ENCODE peak calls at places on chromosomes 12 and 14, in ten cellular contexts. F, P, K, B, T, D, E, V, Y and Z are unnamed samples. For H3K9me3, the result is how much of the 10 kb centered on the place peaks cover.

GRCh38 chr12:90021729-90022249 is 313.2 kb upstream of the ATP2B1 start:
- DNase-seq in F (no peak), P (no peak), K (no peak), B (no peak), T (no peak), D (no peak), E (no peak), V (no peak), Y (no peak), Z (no peak)

GRCh38 chr12:77120156-77120555 is 54.8 kb upstream of the E2F7 start:
- DNase-seq in F (peak), P (no peak), K (no peak), B (no peak), T (no peak), D (peak), E (peak), V (no peak), Y (no peak), Z (no peak)

GRCh38 chr12:81128930-81129554 is 51.2 kb downstream of the ACSS3 start:
- DNase-seq in F (peak), P (peak), K (peak), B (no peak), T (no peak), D (peak), E (peak), V (no peak), Y (peak), Z (peak)

GRCh38 chr14:104433401-104434213 is 146.0 kb upstream of the C14orf180 start:
- DNase-seq in F (no peak), P (no peak), K (no peak), B (peak), T (no peak), D (no peak), E (no peak), V (peak), Y (no peak), Z (no peak)

GRCh38 chr14:91780452-91780851 is 48.6 kb upstream of the CATSPERB start:
- DNase-seq in F (peak), P (no peak), K (no peak), B (no peak), T (no peak), D (no peak), E (no peak), V (no peak), Y (no peak), Z (no peak)

GRCh38 chr12:126069549-126070165 is 1004.4 kb downstream of the AACS start:
- DNase-seq in F (peak), P (peak), K (peak), B (no peak), T (no peak), D (peak), E (peak), V (no peak), Y (peak), Z (peak)

GRCh38 chr12:41962171-41962572 is 182.5 kb downstream of the GXYLT1 start:
- DNase-seq in F (no peak), P (no peak), K (no peak), B (no peak), T (no peak), D (no peak), E (no peak), V (peak), Y (no peak), Z (no peak)

GRCh38 chr14:88667555-88668273 is 104.9 kb downstream of the ZC3H14 start:
- DNase-seq in F (peak), P (peak), K (peak), B (no peak), T (peak), D (peak), E (peak), V (peak), Y (peak), Z (peak)

GRCh38 chr12:108253540-108253939 is 85.6 kb downstream of the CMKLR1 start:
- DNase-seq in F (no peak), P (no peak), K (peak), B (no peak), T (no peak), D (no peak), E (no peak), V (no peak), Y (no peak), Z (no peak)

GRCh38 chr14:73234586-73235394 is 2.5 kb upstream of the PAPLN start:
- DNase-seq in F (no peak), P (no peak), K (no peak), B (no peak), T (no peak), D (no peak), E (no peak), V (no peak), Y (no peak), Z (no peak)

GRCh38 chr14:92397140-92397815 is 74.3 kb downstream of the SLC24A4 start:
- DNase-seq in F (peak), P (peak), K (no peak), B (peak), T (no peak), D (peak), E (peak), V (no peak), Y (no peak), Z (no peak)

GRCh38 chr14:32682219-32682618 is 256.5 kb upstream of the NPAS3 start:
- DNase-seq in F (no peak), P (no peak), K (no peak), B (no peak), T (no peak), D (no peak), E (no peak), V (no peak), Y (no peak), Z (no peak)

GRCh38 chr12:116057356-116057755 is 220.1 kb downstream of the MED13L start:
- DNase-seq in F (no peak), P (no peak), K (no peak), B (no peak), T (no peak), D (no peak), E (peak), V (no peak), Y (no peak), Z (no peak)

GRCh38 chr12:6297170-6297569 is 13.3 kb upstream of the PLEKHG6 start:
- DNase-seq in F (no peak), P (no peak), K (no peak), B (peak), T (no peak), D (no peak), E (no peak), V (no peak), Y (no peak), Z (no peak)

DNA sequence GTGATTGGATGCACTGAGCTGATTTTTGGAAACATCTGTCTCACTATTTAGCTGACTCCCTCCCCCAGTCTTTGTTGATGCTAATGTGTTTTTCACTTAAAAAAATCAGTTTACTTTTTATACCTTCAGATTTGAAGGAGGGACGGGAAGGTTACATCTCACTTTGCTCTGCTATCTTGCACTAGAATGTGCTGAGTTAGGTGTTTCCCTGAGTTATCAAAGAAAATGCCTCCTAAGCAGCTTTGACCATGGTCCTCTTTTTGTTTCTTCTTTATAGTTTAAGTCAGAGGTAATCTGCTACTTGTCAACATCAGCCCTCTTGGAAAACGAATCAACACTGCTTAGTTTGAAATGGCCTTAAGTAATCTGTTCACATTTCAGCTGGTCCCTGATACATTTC is 222.0 kb downstream of the TMEM132D start:
- DNase-seq in F (no peak), P (no peak), K (no peak), B (no peak), T (no peak), D (no peak), E (no peak), V (no peak), Y (no peak), Z (no peak)
- H3K9me3 ChIP-seq in F (under half), P (under half), K (under half), B (under half), T (under half), D (under half), E (under half), V (under half), Y (under half), Z (under half)

GRCh38 chr14:105840266-105841021 is 314.1 kb downstream of the TMEM121 start:
- DNase-seq in F (no peak), P (no peak), K (no peak), B (no peak), T (no peak), D (no peak), E (no peak), V (no peak), Y (no peak), Z (peak)

GRCh38 chr14:105841022-105842009 is 314.9 kb downstream of the TMEM121 start:
- DNase-seq in F (no peak), P (no peak), K (no peak), B (no peak), T (no peak), D (no peak), E (no peak), V (peak), Y (no peak), Z (peak)

GRCh38 chr14:105843444-105844046 is 317.2 kb downstream of the TMEM121 start:
- DNase-seq in F (no peak), P (no peak), K (no peak), B (no peak), T (no peak), D (no peak), E (no peak), V (peak), Y (no peak), Z (peak)

GRCh38 chr14:105844047-105844630 is 317.8 kb downstream of the TMEM121 start:
- DNase-seq in F (no peak), P (no peak), K (no peak), B (no peak), T (no peak), D (no peak), E (no peak), V (no peak), Y (no peak), Z (peak)

GRCh38 chr14:105842105-105842504 is 315.7 kb downstream of the TMEM121 start:
- DNase-seq in F (no peak), P (no peak), K (no peak), B (no peak), T (no peak), D (no peak), E (no peak), V (no peak), Y (no peak), Z (peak)
- H3K9me3 ChIP-seq in F (under half), P (under half), K (under half), B (under half), T (under half), D (under half), E (half or more), V (under half), Y (under half), Z (under half)

DNA sequence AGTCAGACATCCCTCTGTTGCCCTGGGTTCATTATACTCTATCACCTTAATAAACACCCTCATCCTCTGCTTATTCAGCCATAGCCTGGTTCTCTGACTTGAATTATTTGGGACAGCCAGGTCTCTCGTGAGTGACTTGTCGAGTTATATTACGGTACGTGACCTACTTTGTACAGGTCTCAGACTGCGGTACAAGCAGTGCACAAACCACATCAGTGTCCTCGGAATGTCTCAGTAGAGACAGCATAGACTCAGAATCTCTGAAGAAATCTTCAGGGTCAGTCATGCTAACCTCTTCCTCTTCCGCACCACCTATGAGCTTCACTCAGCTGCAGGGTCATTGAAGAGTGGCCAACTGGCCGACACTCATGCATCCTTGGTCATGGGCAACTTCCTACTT is 860.8 kb downstream of the BCL11B start:
- DNase-seq in F (no peak), P (no peak), K (no peak), B (no peak), T (no peak), D (no peak), E (no peak), V (no peak), Y (no peak), Z (no peak)
- H3K9me3 ChIP-seq in F (under half), P (under half), K (under half), B (under half), T (under half), D (under half), E (under half), V (under half), Y (under half), Z (under half)

GRCh38 chr12:34203866-34204620 is 181.7 kb downstream of the ALG10 start:
- DNase-seq in F (no peak), P (no peak), K (no peak), B (no peak), T (no peak), D (no peak), E (no peak), V (no peak), Y (no peak), Z (no peak)
- H3K9me3 ChIP-seq in F (under half), P (under half), K (under half), B (under half), T (under half), D (under half), E (under half), V (under half), Y (under half), Z (under half)

GRCh38 chr12:34302131-34302885 is 280.0 kb downstream of the ALG10 start:
- DNase-seq in F (no peak), P (no peak), K (no peak), B (peak), T (no peak), D (no peak), E (no peak), V (peak), Y (no peak), Z (no peak)

GRCh38 chr12:34304546-34304945 is 282.2 kb downstream of the ALG10 start:
- DNase-seq in F (no peak), P (no peak), K (no peak), B (no peak), T (no peak), D (no peak), E (no peak), V (no peak), Y (no peak), Z (no peak)

GRCh38 chr12:34303091-34303870 is 281.0 kb downstream of the ALG10 start:
- DNase-seq in F (no peak), P (no peak), K (no peak), B (peak), T (no peak), D (no peak), E (no peak), V (no peak), Y (no peak), Z (no peak)

GRCh38 chr12:34305176-34305575 is 282.9 kb downstream of the ALG10 start:
- DNase-seq in F (no peak), P (no peak), K (no peak), B (no peak), T (no peak), D (no peak), E (no peak), V (no peak), Y (no peak), Z (no peak)

GRCh38 chr12:34304001-34304400 is 281.7 kb downstream of the ALG10 start:
- DNase-seq in F (no peak), P (no peak), K (no peak), B (no peak), T (no peak), D (no peak), E (no peak), V (no peak), Y (no peak), Z (no peak)
- H3K9me3 ChIP-seq in F (under half), P (under half), K (under half), B (under half), T (under half), D (under half), E (half or more), V (half or more), Y (under half), Z (under half)

GRCh38 chr14:106619618-106620017 is 1093.2 kb downstream of the TMEM121 start:
- DNase-seq in F (no peak), P (no peak), K (no peak), B (no peak), T (no peak), D (no peak), E (no peak), V (no peak), Y (no peak), Z (no peak)
- H3K9me3 ChIP-seq in F (under half), P (under half), K (under half), B (under half), T (under half), D (under half), E (under half), V (under half), Y (under half), Z (under half)

GRCh38 chr14:29274890-29275651 is 508.5 kb downstream of the FOXG1 start:
- DNase-seq in F (peak), P (peak), K (no peak), B (no peak), T (no peak), D (no peak), E (no peak), V (no peak), Y (no peak), Z (no peak)
- H3K9me3 ChIP-seq in F (under half), P (under half), K (under half), B (under half), T (under half), D (under half), E (under half), V (under half), Y (under half), Z (under half)

GRCh38 chr12:37733856-37734255 is 582.7 kb upstream of the ALG10B start:
- DNase-seq in F (no peak), P (no peak), K (no peak), B (no peak), T (no peak), D (no peak), E (no peak), V (no peak), Y (no peak), Z (no peak)
- H3K9me3 ChIP-seq in F (under half), P (under half), K (under half), B (under half), T (under half), D (under half), E (under half), V (under half), Y (under half), Z (under half)

GRCh38 chr14:25570483-25570882 is 520.5 kb upstream of the STXBP6 start:
- DNase-seq in F (no peak), P (no peak), K (no peak), B (no peak), T (no peak), D (no peak), E (no peak), V (no peak), Y (no peak), Z (no peak)
- H3K9me3 ChIP-seq in F (under half), P (under half), K (under half), B (under half), T (under half), D (under half), E (under half), V (under half), Y (under half), Z (under half)